ENCODE peak calls at places on chromosomes 6 and 20, in ten cellular contexts. N is prostate gland; E is lower lobe of right lung; H is mammary epithelial cell; C is neuronal stem cell; L is Peyer's patch; I is heart left ventricle; Y is H7; X is CD8-positive, alpha-beta memory T cell; P is body of pancreas. G is an unnamed sample.
A peak's percentile ranks its signal among the peaks of the same experiment; 100 is the strongest.

GRCh38 chr6:80959034-80959433 is 793.4 kb downstream of the TENT5A start:
- DNase-seq in N (no peak), E (no peak), H (no peak), C (no peak), L (no peak), I (no peak), Y (no peak), X (no peak), P (no peak), G (no peak)

GRCh38 chr6:149473080-149474052 is 11.4 kb downstream of the ZC3H12D start:
- DNase-seq in N (no peak), E (no peak), H (peak; percentile 15), C (no peak), L (peak; percentile 86), I (no peak), Y (peak; percentile 67), X (peak; percentile 36), P (no peak), G (peak; percentile 51)

GRCh38 chr6:10071631-10072220 is 343.1 kb downstream of the TFAP2A start:
- DNase-seq in N (no peak), E (no peak), H (no peak), C (no peak), L (no peak), I (no peak), Y (no peak), X (no peak), P (no peak), G (no peak)

GRCh38 chr6:166770216-166771116 is 143.4 kb upstream of the RPS6KA2 start:
- DNase-seq in N (no peak), E (no peak), H (no peak), C (no peak), L (no peak), I (no peak), Y (peak; percentile 66), X (no peak), P (no peak), G (no peak)

GRCh38 chr6:89035252-89036106 is 45.1 kb upstream of the PNRC1 start:
- DNase-seq in N (peak; percentile 93), E (peak; percentile 70), H (peak; percentile 100), C (no peak), L (peak; percentile 93), I (peak; percentile 69), Y (no peak), X (no peak), P (peak; percentile 92), G (peak; percentile 100)

GRCh38 chr6:3384346-3385143 is 72.3 kb downstream of the SLC22A23 start:
- DNase-seq in N (no peak), E (no peak), H (no peak), C (no peak), L (peak; percentile 1), I (no peak), Y (no peak), X (no peak), P (no peak), G (peak; percentile 58)

GRCh38 chr6:89406157-89406556 is 5.9 kb downstream of the RRAGD start:
- DNase-seq in N (no peak), E (no peak), H (no peak), C (no peak), L (no peak), I (no peak), Y (no peak), X (no peak), P (no peak), G (no peak)

GRCh38 chr6:24492475-24492874 is 2.3 kb upstream of the ALDH5A1 start:
- DNase-seq in N (no peak), E (no peak), H (no peak), C (no peak), L (no peak), I (no peak), Y (peak; percentile 57), X (no peak), P (peak; percentile 16), G (no peak)

GRCh38 chr6:120735641-120736040 is 598.6 kb downstream of the TBC1D32 start:
- DNase-seq in N (no peak), E (no peak), H (peak; percentile 65), C (no peak), L (no peak), I (no peak), Y (no peak), X (no peak), P (no peak), G (peak; percentile 89)

GRCh38 chr6:127447780-127448179 is 11.4 kb downstream of the KIAA0408 start:
- DNase-seq in N (no peak), E (no peak), H (no peak), C (no peak), L (no peak), I (no peak), Y (no peak), X (no peak), P (no peak), G (no peak)

GRCh38 chr20:8557711-8558110 is 425.6 kb downstream of the PLCB1 start:
- DNase-seq in N (no peak), E (no peak), H (no peak), C (no peak), L (no peak), I (no peak), Y (no peak), X (no peak), P (no peak), G (no peak)

GRCh38 chr6:15894973-15895858 is 232.4 kb upstream of the DTNBP1 start:
- DNase-seq in N (no peak), E (no peak), H (no peak), C (no peak), L (no peak), I (no peak), Y (peak; percentile 16), X (no peak), P (no peak), G (no peak)

GRCh38 chr6:12132351-12133222 is 120.5 kb downstream of the HIVEP1 start:
- DNase-seq in N (no peak), E (no peak), H (peak; percentile 24), C (no peak), L (no peak), I (no peak), Y (no peak), X (no peak), P (no peak), G (no peak)

GRCh38 chr6:112575309-112575834 is 228.2 kb downstream of the RFPL4B start:
- DNase-seq in N (no peak), E (no peak), H (no peak), C (no peak), L (no peak), I (no peak), Y (no peak), X (no peak), P (no peak), G (no peak)

GRCh38 chr6:70312165-70312564 is 9.3 kb upstream of the COL9A1 start:
- DNase-seq in N (no peak), E (no peak), H (peak; percentile 98), C (no peak), L (no peak), I (no peak), Y (no peak), X (no peak), P (no peak), G (peak; percentile 92)

DNA sequence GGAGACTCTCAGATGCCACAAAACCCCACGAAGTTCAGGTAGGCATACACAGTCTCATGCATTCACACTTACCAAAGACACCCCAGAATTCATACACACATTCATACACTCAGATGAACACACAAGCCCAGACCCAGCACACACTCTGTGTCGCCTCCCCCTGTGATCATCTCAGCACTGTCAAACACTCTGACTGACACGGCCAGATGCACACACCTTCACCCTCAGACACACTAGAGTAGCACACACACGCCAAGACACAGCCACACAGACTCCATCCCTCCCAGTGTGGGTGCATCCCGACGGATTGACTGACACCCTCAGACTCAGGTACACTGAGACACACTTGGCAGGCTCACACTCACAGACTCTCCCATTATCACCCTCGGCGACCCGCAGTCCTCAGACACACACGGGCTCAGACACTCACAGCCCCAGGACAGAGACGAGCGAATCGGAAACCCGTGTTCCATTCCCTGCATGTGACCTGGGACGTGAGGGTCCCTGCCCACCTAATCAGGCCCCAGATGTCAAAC is 872 bp upstream of the RIMS4 start:
- DNase-seq in N (no peak), E (no peak), H (no peak), C (no peak), L (no peak), I (no peak), Y (no peak), X (no peak), P (no peak), G (no peak)
- H3K27me3 ChIP-seq in N (peaks cover 7% of the 10 kb centered on the region), E (peaks cover 47% of the 10 kb centered on the region), H (peaks cover 35% of the 10 kb centered on the region), C (peaks cover 51% of the 10 kb centered on the region), L (no peaks in the 10 kb centered on the region), I (peaks cover 16% of the 10 kb centered on the region), Y (peaks cover 52% of the 10 kb centered on the region), X (peaks cover 39% of the 10 kb centered on the region), P (peaks cover 10% of the 10 kb centered on the region), G (peaks cover 31% of the 10 kb centered on the region)

DNA sequence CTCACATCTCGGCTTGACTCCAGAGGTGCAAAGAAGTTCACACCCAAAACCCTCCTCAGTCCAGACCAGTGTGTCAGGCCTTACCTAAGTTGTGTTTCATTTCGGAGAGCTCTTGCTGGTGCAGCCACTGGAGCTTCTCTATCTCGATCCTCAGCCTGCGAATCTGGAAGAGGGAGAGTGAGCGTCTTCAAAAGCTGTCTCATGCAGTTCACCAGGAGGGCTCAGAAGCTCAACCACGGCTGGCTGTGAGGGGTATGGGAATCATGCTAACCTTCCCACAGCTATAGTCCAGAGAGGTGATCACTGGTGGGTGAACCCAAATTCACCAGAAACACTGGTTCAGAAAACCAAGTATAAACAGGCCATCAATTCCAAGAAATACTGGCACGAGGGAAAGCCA is 129.4 kb downstream of the ZMYND8 start:
- DNase-seq in N (no peak), E (no peak), H (no peak), C (no peak), L (no peak), I (no peak), Y (no peak), X (no peak), P (no peak), G (no peak)
- H3K36me3 ChIP-seq in N (peaks cover 4% of the 10 kb centered on the region), E (peaks cover 97% of the 10 kb centered on the region), H (peaks cover 53% of the 10 kb centered on the region), C (peaks cover 100% of the 10 kb centered on the region), L (peaks cover 98% of the 10 kb centered on the region), I (peaks cover 86% of the 10 kb centered on the region), Y (peaks cover 43% of the 10 kb centered on the region), X (peaks cover 50% of the 10 kb centered on the region), P (peaks cover 6% of the 10 kb centered on the region), G (peaks cover 45% of the 10 kb centered on the region)

GRCh38 chr20:44711237-44711636 is 3.9 kb upstream of the CCN5 start:
- DNase-seq in N (no peak), E (no peak), H (no peak), C (no peak), L (no peak), I (peak; percentile 54), Y (peak; percentile 23), X (no peak), P (no peak), G (no peak)
- H3K27me3 ChIP-seq in N (no peaks in the 10 kb centered on the region), E (no peaks in the 10 kb centered on the region), H (no peaks in the 10 kb centered on the region), C (no peaks in the 10 kb centered on the region), L (no peaks in the 10 kb centered on the region), I (no peaks in the 10 kb centered on the region), Y (no peaks in the 10 kb centered on the region), X (no peaks in the 10 kb centered on the region), P (no peaks in the 10 kb centered on the region), G (no peaks in the 10 kb centered on the region)

GRCh38 chr20:63714858-63715257 is 7.0 kb downstream of the ZGPAT start:
- DNase-seq in N (no peak), E (no peak), H (no peak), C (no peak), L (no peak), I (no peak), Y (no peak), X (no peak), P (no peak), G (no peak)

DNA sequence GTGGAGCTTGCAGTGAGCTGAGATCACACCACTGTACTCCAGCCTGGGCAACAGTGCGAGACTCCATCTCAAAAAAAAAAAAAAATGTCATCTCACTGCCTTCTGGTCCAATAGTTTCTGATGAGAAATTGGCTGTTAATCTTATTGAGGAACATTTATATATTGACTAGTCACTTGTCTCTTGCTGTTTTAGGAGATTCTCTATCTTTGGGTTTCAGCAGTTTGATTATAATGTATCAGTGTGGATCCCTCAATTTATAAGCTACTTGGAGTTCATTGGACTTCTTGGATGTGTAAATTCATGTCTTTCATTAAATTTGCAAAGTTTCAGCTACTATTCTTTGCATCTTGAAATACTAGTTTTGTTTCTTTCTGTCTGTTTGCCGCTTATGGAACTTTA is 11.2 kb downstream of the ZGPAT start:
- DNase-seq in N (no peak), E (no peak), H (no peak), C (no peak), L (no peak), I (no peak), Y (no peak), X (no peak), P (no peak), G (no peak)
- H3K36me3 ChIP-seq in N (no peaks in the 10 kb centered on the region), E (peaks cover 60% of the 10 kb centered on the region), H (peaks cover 5% of the 10 kb centered on the region), C (peaks cover 71% of the 10 kb centered on the region), L (peaks cover 68% of the 10 kb centered on the region), I (peaks cover 71% of the 10 kb centered on the region), Y (peaks cover 4% of the 10 kb centered on the region), X (peaks cover 8% of the 10 kb centered on the region), P (no peaks in the 10 kb centered on the region), G (peaks cover 9% of the 10 kb centered on the region)

G was measured in bronchial epithelial cell.